ENCODE peak calls at places on chromosomes 12 and 14, in six cellular contexts. E is iPS-NIHi11, F is neuronal stem cell, M is osteocyte, T is uterus, A is MV-4-11. H is an unnamed sample.

GRCh38 chr12:133129368-133130037 is 571 bp downstream of the ZNF891 start:
- DNase-seq in E (no peak), F (no peak), M (no peak), T (no peak), A (no peak), H (peak)

GRCh38 chr14:83342590-83342989 is 1808.9 kb upstream of the SEL1L start:
- DNase-seq in E (no peak), F (no peak), M (no peak), T (no peak), A (no peak), H (no peak)

GRCh38 chr14:86882818-86883217 is 1110.2 kb downstream of the GALC start:
- DNase-seq in E (peak), F (no peak), M (no peak), T (no peak), A (no peak), H (no peak)

GRCh38 chr12:106139422-106140141 is 828 bp upstream of the NUAK1 start:
- DNase-seq in E (peak), F (peak), M (peak), T (peak), A (peak), H (peak)

GRCh38 chr14:101917413-101918124 is 46.8 kb upstream of the DYNC1H1 start:
- DNase-seq in E (no peak), F (no peak), M (no peak), T (no peak), A (no peak), H (peak)

GRCh38 chr12:116520801-116521471 is 38.2 kb upstream of the MAP1LC3B2 start:
- DNase-seq in E (no peak), F (no peak), M (no peak), T (no peak), A (peak), H (no peak)

GRCh38 chr12:131335456-131335855 is 375.4 kb upstream of the SFSWAP start:
- DNase-seq in E (no peak), F (no peak), M (no peak), T (no peak), A (peak), H (no peak)

GRCh38 chr14:91861091-91861490 is 6.2 kb downstream of the TC2N start:
- DNase-seq in E (no peak), F (no peak), M (no peak), T (no peak), A (no peak), H (no peak)

GRCh38 chr14:30177776-30178175 is 250.1 kb upstream of the PRKD1 start:
- DNase-seq in E (no peak), F (no peak), M (no peak), T (no peak), A (no peak), H (no peak)

GRCh38 chr12:27493260-27493935 is 30.6 kb upstream of the PPFIBP1 start:
- DNase-seq in E (peak), F (no peak), M (no peak), T (no peak), A (peak), H (no peak)

GRCh38 chr12:109523071-109523470 is 45.6 kb downstream of the UBE3B start:
- DNase-seq in E (no peak), F (no peak), M (no peak), T (no peak), A (no peak), H (no peak)

GRCh38 chr12:103908246-103908541 is 22.0 kb upstream of the HSP90B1 start:
- DNase-seq in E (no peak), F (no peak), M (no peak), T (no peak), A (no peak), H (no peak)

GRCh38 chr14:51780741-51781140 is 79.7 kb upstream of the GNG2 start:
- DNase-seq in E (no peak), F (no peak), M (no peak), T (no peak), A (no peak), H (peak)

GRCh38 chr14:35927727-35928126 is 101.6 kb downstream of the BRMS1L start:
- DNase-seq in E (no peak), F (no peak), M (no peak), T (no peak), A (no peak), H (no peak)

GRCh38 chr12:53287741-53288216 is 7.6 kb upstream of the PFDN5 start:
- DNase-seq in E (peak), F (peak), M (no peak), T (peak), A (peak), H (peak)